ENCODE peak calls at places on chromosomes 11 and 22, in eight cellular contexts. M is dermis microvascular lymphatic vessel endothelial cell, O is testis, H is mesothelial cell of epicardium, P is DMS79 treated with DMSO at 0.1 percent for 48 hours, Y is RWPE1, V is glutamatergic neuron, G is posterior cingulate gyrus. I is an unnamed sample.
A peak's percentile ranks its signal among the peaks of the same experiment; 100 is the strongest.

GRCh38 chr11:119694334-119694733 is 34.7 kb downstream of the NECTIN1 start:
- DNase-seq in V (no peak), M (no peak), O (no peak), P (no peak), G (no peak), Y (no peak), H (no peak), I (no peak)

GRCh38 chr11:95067828-95068244 is 1.1 kb downstream of the SRSF8 start:
- DNase-seq in V (no peak), M (no peak), Y (no peak), O (no peak), H (no peak), G (no peak), P (peak; percentile 71), I (no peak)

GRCh38 chr11:14374922-14375630 is 16.1 kb upstream of the RRAS2 start:
- DNase-seq in H (no peak), V (no peak), P (no peak), Y (no peak), M (no peak), G (no peak), O (no peak), I (no peak)

GRCh38 chr22:21100149-21101032 is 54.6 kb downstream of the LRRC74B start:
- DNase-seq in Y (no peak), O (no peak), P (no peak), G (no peak), H (no peak), M (no peak), V (no peak), I (no peak)

GRCh38 chr22:42792909-42793847 is 63.9 kb downstream of the ARFGAP3 start:
- DNase-seq in P (no peak), V (no peak), M (no peak), H (no peak), G (no peak), Y (no peak), O (no peak), I (no peak)

GRCh38 chr11:106398396-106399074 is 321.1 kb downstream of the AASDHPPT start:
- DNase-seq in M (no peak), P (no peak), G (no peak), V (no peak), O (no peak), H (no peak), Y (no peak), I (no peak)

GRCh38 chr22:31055322-31056159 is 25.6 kb upstream of the SMTN start:
- DNase-seq in Y (peak; percentile 92), P (peak; percentile 5), V (peak; percentile 30), G (peak; percentile 88), M (peak; percentile 80), O (peak; percentile 69), H (peak; percentile 65), I (peak; percentile 65)

GRCh38 chr22:19079691-19080090 is 42.5 kb downstream of the DGCR2 start:
- DNase-seq in V (no peak), G (no peak), M (no peak), Y (no peak), H (no peak), O (no peak), P (no peak), I (no peak)

GRCh38 chr11:75982309-75982708 is 167.3 kb downstream of the UVRAG start:
- DNase-seq in V (no peak), G (no peak), M (no peak), O (no peak), H (no peak), P (no peak), Y (no peak), I (no peak)

GRCh38 chr11:119727523-119728081 is 1.4 kb downstream of the NECTIN1 start:
- DNase-seq in M (no peak), Y (no peak), P (no peak), G (no peak), V (peak; percentile 51), H (no peak), O (no peak), I (no peak)

GRCh38 chr22:27302501-27302900 is 499.1 kb downstream of the MN1 start:
- DNase-seq in M (no peak), Y (no peak), H (no peak), V (no peak), P (no peak), O (no peak), G (no peak), I (no peak)

GRCh38 chr22:27397948-27398330 is 403.6 kb downstream of the MN1 start:
- DNase-seq in M (no peak), H (no peak), P (no peak), G (no peak), Y (no peak), O (no peak), V (no peak), I (no peak)

GRCh38 chr11:31798057-31799035 is 12.8 kb downstream of the PAX6 start:
- DNase-seq in V (peak; percentile 79), P (no peak), G (no peak), H (no peak), M (no peak), Y (no peak), O (no peak), I (no peak)

GRCh38 chr22:45804986-45805325 is 133.3 kb downstream of the ATXN10 start:
- DNase-seq in M (no peak), P (peak; percentile 0), V (no peak), Y (peak; percentile 81), H (no peak), O (no peak), G (no peak), I (peak; percentile 23)

GRCh38 chr22:27179161-27179560 is 521.8 kb downstream of the MIAT start:
- DNase-seq in O (no peak), P (no peak), G (no peak), V (no peak), Y (no peak), H (no peak), M (no peak), I (no peak)

GRCh38 chr11:3840870-3841425 is at the start of gene RHOG:
- DNase-seq in P (peak; percentile 45), Y (peak; percentile 89), V (peak; percentile 75), H (peak; percentile 48), M (no peak), G (peak; percentile 89), O (peak; percentile 84), I (no peak)

GRCh38 chr22:26692215-26692614 is 34.8 kb downstream of the MIAT start:
- DNase-seq in M (no peak), Y (no peak), O (no peak), H (no peak), P (no peak), V (no peak), G (no peak), I (no peak)

GRCh38 chr22:44889233-44889878 is 120.4 kb downstream of the PHF21B start:
- DNase-seq in H (no peak), G (no peak), O (no peak), M (no peak), P (no peak), Y (no peak), V (no peak), I (no peak)

GRCh38 chr11:41245184-41245583 is 214.3 kb downstream of the LRRC4C start:
- DNase-seq in H (no peak), Y (no peak), M (no peak), O (no peak), V (peak; percentile 7), P (no peak), G (peak; percentile 82), I (no peak)

GRCh38 chr11:43735931-43736330 is 55.4 kb downstream of the HSD17B12 start:
- DNase-seq in V (no peak), O (no peak), Y (no peak), G (no peak), H (no peak), M (no peak), P (no peak), I (no peak)

GRCh38 chr11:65859812-65860277 is 388 bp upstream of the MUS81 start:
- DNase-seq in H (no peak), V (no peak), G (no peak), O (peak; percentile 51), M (no peak), P (no peak), Y (no peak), I (peak; percentile 16)

GRCh38 chr11:94968334-94968958 is 4.9 kb downstream of the CWC15 start:
- DNase-seq in O (no peak), H (no peak), P (no peak), G (no peak), V (no peak), M (peak; percentile 32), Y (peak; percentile 26), I (no peak)